ENCODE peak calls at places on chromosome 19, in nine cellular contexts. N is AG04449; E is NAMALWA; Z is naive thymus-derived CD8-positive, alpha-beta T cell; B is cardiac muscle cell; U is activated naive CD4-positive, alpha-beta T cell; R is effector CD4-positive, alpha-beta T cell; X is stimulated activated naive CD4-positive, alpha-beta T cell treated with Interleukin-2 at 50 U/mL for 16 hours; K is ureter. A is an unnamed sample.

GRCh38 chr19:44745386-44745831 is 3.1 kb upstream of the BCL3 start:
- DNase-seq in N (no peak), E (no peak), Z (no peak), B (peak), U (no peak), R (no peak), X (no peak), K (peak), A (peak)

GRCh38 chr19:38944981-38945506 is 14.3 kb downstream of the MRPS12 start:
- DNase-seq in N (no peak), E (peak), Z (no peak), B (no peak), U (no peak), R (no peak), X (no peak), K (no peak), A (peak)

GRCh38 chr19:35715981-35716734 is 1.6 kb upstream of the KMT2B start:
- DNase-seq in N (no peak), E (no peak), Z (no peak), B (no peak), U (no peak), R (no peak), X (no peak), K (no peak), A (peak)

GRCh38 chr19:46369817-46370216 is 22.9 kb downstream of the PPP5C start:
- DNase-seq in N (no peak), E (no peak), Z (no peak), B (no peak), U (no peak), R (no peak), X (no peak), K (no peak), A (no peak)

GRCh38 chr19:4374451-4375163 is 25.7 kb downstream of the SH3GL1 start:
- DNase-seq in N (no peak), E (no peak), Z (no peak), B (peak), U (no peak), R (no peak), X (no peak), K (peak), A (peak)

GRCh38 chr19:7920520-7921301 is 573 bp downstream of the SNAPC2 start:
- DNase-seq in N (peak), E (peak), Z (peak), B (peak), U (peak), R (peak), X (peak), K (peak), A (peak)

GRCh38 chr19:1112254-1113208 is 8.7 kb downstream of the GPX4 start:
- DNase-seq in N (no peak), E (no peak), Z (no peak), B (no peak), U (no peak), R (no peak), X (no peak), K (no peak), A (peak)

GRCh38 chr19:13428352-13428751 is 77.9 kb downstream of the CACNA1A start:
- DNase-seq in N (no peak), E (peak), Z (no peak), B (peak), U (no peak), R (no peak), X (no peak), K (no peak), A (peak)

GRCh38 chr19:41998246-41999020 is 4.4 kb upstream of the ATP1A3 start:
- DNase-seq in N (no peak), E (peak), Z (peak), B (peak), U (no peak), R (no peak), X (peak), K (no peak), A (peak)

GRCh38 chr19:4889034-4889825 is 13.5 kb downstream of the ARRDC5 start:
- DNase-seq in N (no peak), E (no peak), Z (no peak), B (peak), U (no peak), R (no peak), X (no peak), K (no peak), A (no peak)

GRCh38 chr19:20259615-20260014 is 92.6 kb downstream of the ZNF486 start:
- DNase-seq in N (no peak), E (no peak), Z (no peak), B (no peak), U (no peak), R (no peak), X (no peak), K (no peak), A (no peak)

GRCh38 chr19:13066231-13066630 is 36.4 kb downstream of the LYL1 start:
- DNase-seq in N (no peak), E (no peak), Z (no peak), B (no peak), U (no peak), R (no peak), X (no peak), K (no peak), A (no peak)

GRCh38 chr19:2150794-2151338 is 500 bp downstream of the AP3D1 start:
- DNase-seq in N (no peak), E (no peak), Z (peak), B (no peak), U (no peak), R (no peak), X (peak), K (no peak), A (no peak)

GRCh38 chr19:30448386-30449130 is 76.4 kb downstream of the ZNF536 start:
- DNase-seq in N (no peak), E (no peak), Z (no peak), B (no peak), U (no peak), R (no peak), X (no peak), K (no peak), A (no peak)

GRCh38 chr19:46493236-46494114 is 2.2 kb downstream of the PNMA8B start:
- DNase-seq in N (no peak), E (no peak), Z (peak), B (peak), U (peak), R (no peak), X (no peak), K (no peak), A (no peak)

GRCh38 chr19:28485300-28485699 is 727.7 kb downstream of the UQCRFS1 start:
- DNase-seq in N (no peak), E (no peak), Z (no peak), B (no peak), U (no peak), R (no peak), X (no peak), K (no peak), A (no peak)

GRCh38 chr19:53365899-53366493 is 491 bp downstream of the ZNF525 start:
- DNase-seq in N (no peak), E (no peak), Z (peak), B (no peak), U (no peak), R (no peak), X (peak), K (no peak), A (peak)

GRCh38 chr19:35090160-35090794 is 25.3 kb upstream of the FXYD3 start:
- DNase-seq in N (no peak), E (peak), Z (no peak), B (peak), U (no peak), R (peak), X (peak), K (peak), A (peak)

GRCh38 chr19:11881151-11881800 is 6.3 kb upstream of the ZNF69 start:
- DNase-seq in N (no peak), E (peak), Z (peak), B (peak), U (peak), R (peak), X (no peak), K (peak), A (peak)

GRCh38 chr19:55165952-55166529 is 372 bp downstream of the DNAAF3 start:
- DNase-seq in N (no peak), E (peak), Z (no peak), B (peak), U (no peak), R (peak), X (no peak), K (peak), A (peak)

GRCh38 chr19:55552620-55553019 is 7.3 kb upstream of the SBK3 start:
- DNase-seq in N (peak), E (no peak), Z (no peak), B (peak), U (no peak), R (no peak), X (no peak), K (no peak), A (no peak)

GRCh38 chr19:14147797-14148605 is 11.6 kb upstream of the ASF1B start:
- DNase-seq in N (no peak), E (peak), Z (peak), B (peak), U (peak), R (no peak), X (peak), K (peak), A (peak)